ENCODE peak calls at places on chromosomes 5 and 9, in five cellular contexts. K is frontal cortex; P is PC-3; Z is amniotic stem cell; N is activated CD4-positive, alpha-beta T cell treated with anti-CD3 and anti-CD28 coated beads, Interleukin-2, amount 50 U/mL, for 48 hours. C is an unnamed sample.

GRCh38 chr9:120755827-120756434 is 37.3 kb downstream of the FBXW2 start:
- DNase-seq in K (peak; percentile 47), P (peak; percentile 73), Z (no peak), N (peak; percentile 73), C (peak; percentile 41)

GRCh38 chr9:89550516-89550915 is 52.6 kb upstream of the SEMA4D start:
- DNase-seq in K (no peak), P (no peak), Z (no peak), N (no peak), C (no peak)

GRCh38 chr9:99870126-99870525 is 36.3 kb upstream of the STX17 start:
- DNase-seq in K (no peak), P (no peak), Z (no peak), N (no peak), C (no peak)

GRCh38 chr9:28121353-28121752 is 548.1 kb upstream of the C9orf72 start:
- DNase-seq in K (no peak), P (no peak), Z (no peak), N (no peak), C (no peak)

GRCh38 chr5:39998518-39998917 is 573.7 kb upstream of the DAB2 start:
- DNase-seq in K (no peak), P (no peak), Z (no peak), N (no peak), C (peak; percentile 35)

GRCh38 chr9:96327694-96328352 is 25.8 kb upstream of the HSD17B3 start:
- DNase-seq in K (peak; percentile 14), P (peak; percentile 80), Z (peak; percentile 2), N (peak; percentile 40), C (no peak)

GRCh38 chr5:111953351-111954127 is 196.5 kb upstream of the NREP start:
- DNase-seq in K (no peak), P (no peak), Z (no peak), N (no peak), C (no peak)

GRCh38 chr5:171342362-171343111 is 33.5 kb downstream of the TLX3 start:
- DNase-seq in K (no peak), P (peak; percentile 85), Z (peak; percentile 61), N (peak; percentile 38), C (peak; percentile 25)

GRCh38 chr9:71941060-71941568 is 29.7 kb downstream of the C9orf85 start:
- DNase-seq in K (no peak), P (peak; percentile 19), Z (peak; percentile 8), N (no peak), C (no peak)

GRCh38 chr5:56422060-56422762 is 189.1 kb upstream of the ANKRD55 start:
- DNase-seq in K (no peak), P (peak; percentile 85), Z (no peak), N (no peak), C (no peak)

GRCh38 chr5:77066823-77067442 is 20.2 kb downstream of the ZBED3 start:
- DNase-seq in K (no peak), P (peak; percentile 39), Z (no peak), N (no peak), C (no peak)

GRCh38 chr9:86947146-86948081 is at the start of gene GAS1:
- DNase-seq in K (peak; percentile 78), P (peak; percentile 50), Z (peak; percentile 89), N (peak; percentile 71), C (peak; percentile 87)

C was measured in HFF-Myc.